ENCODE peak calls at places on chromosomes 3 and 15, in six cellular contexts. R, O, S, M, C and D are unnamed samples.

GRCh38 chr15:84819291-84819768 is 2.2 kb downstream of the ALPK3 start:
- DNase-seq in R (no peak), C (no peak), S (no peak), O (no peak), M (peak; percentile 10), D (no peak)

GRCh38 chr3:84946240-84946639 is 12.5 kb upstream of the CADM2 start:
- DNase-seq in S (no peak), O (no peak), C (no peak), M (no peak), R (peak; percentile 29), D (no peak)

GRCh38 chr15:80609512-80609946 is 85.6 kb upstream of the ABHD17C start:
- DNase-seq in C (no peak), S (no peak), R (peak; percentile 9), O (no peak), M (no peak), D (no peak)

GRCh38 chr3:32146669-32147315 is 40.4 kb downstream of the GPD1L start:
- DNase-seq in O (no peak), C (no peak), R (peak; percentile 51), S (no peak), M (no peak), D (no peak)

GRCh38 chr3:157096328-157096727 is 63.6 kb downstream of the CCNL1 start:
- DNase-seq in S (no peak), M (no peak), C (no peak), R (no peak), O (no peak), D (no peak)

GRCh38 chr15:79609501-79609900 is 177.4 kb downstream of the MINAR1 start:
- DNase-seq in C (no peak), R (no peak), S (no peak), O (no peak), M (no peak), D (no peak)

GRCh38 chr15:66100761-66101160 is 152.8 kb downstream of the MEGF11 start:
- DNase-seq in M (no peak), R (no peak), O (no peak), C (no peak), S (no peak), D (no peak)

GRCh38 chr3:123618768-123619484 is 34.1 kb upstream of the HACD2 start:
- DNase-seq in S (peak; percentile 41), O (peak; percentile 39), R (peak; percentile 80), C (no peak), M (no peak), D (peak; percentile 72)

GRCh38 chr3:52350436-52350835 is 34.3 kb downstream of the DNAH1 start:
- DNase-seq in C (no peak), S (no peak), M (no peak), R (no peak), O (no peak), D (no peak)

GRCh38 chr3:159186581-159186980 is 384.7 kb downstream of the MFSD1 start:
- DNase-seq in S (no peak), O (no peak), M (no peak), R (no peak), C (no peak), D (no peak)

GRCh38 chr3:190621971-190622370 is 108.1 kb downstream of the IL1RAP start:
- DNase-seq in S (no peak), C (no peak), R (no peak), M (no peak), O (no peak), D (no peak)

GRCh38 chr3:145006291-145006690 is 1034.7 kb downstream of the DIPK2A start:
- DNase-seq in M (no peak), O (no peak), S (no peak), C (no peak), R (peak; percentile 5), D (no peak)

GRCh38 chr3:134086616-134087015 is 56.9 kb upstream of the SLCO2A1 start:
- DNase-seq in S (no peak), C (no peak), M (no peak), R (peak; percentile 47), O (no peak), D (no peak)

GRCh38 chr3:37243811-37244748 is 69.7 kb upstream of the LRRFIP2 start:
- DNase-seq in C (peak; percentile 87), R (peak; percentile 95), M (peak; percentile 91), O (no peak), S (peak; percentile 81), D (peak; percentile 86)

GRCh38 chr3:113496924-113497323 is 18.0 kb downstream of the SPICE1 start:
- DNase-seq in O (no peak), C (peak; percentile 10), R (peak; percentile 39), S (no peak), M (peak; percentile 42), D (no peak)

GRCh38 chr15:31824009-31824408 is 206.3 kb upstream of the CHRNA7 start:
- DNase-seq in O (no peak), M (no peak), C (no peak), S (no peak), R (no peak), D (no peak)

GRCh38 chr15:40772014-40772413 is 2.2 kb downstream of the C15orf62 start:
- DNase-seq in R (no peak), O (no peak), S (no peak), C (no peak), M (no peak), D (no peak)

GRCh38 chr3:79558943-79559342 is 208.9 kb downstream of the ROBO1 start:
- DNase-seq in S (no peak), R (no peak), C (no peak), M (no peak), O (no peak), D (no peak)

GRCh38 chr15:31032959-31033358 is 41.5 kb upstream of the MTMR10 start:
- DNase-seq in O (peak; percentile 21), C (no peak), M (no peak), S (no peak), R (no peak), D (no peak)

GRCh38 chr3:124907957-124908356 is 20.8 kb upstream of the ITGB5 start:
- DNase-seq in S (no peak), M (no peak), O (no peak), R (no peak), C (no peak), D (no peak)

GRCh38 chr3:66598168-66598567 is 97.3 kb upstream of the LRIG1 start:
- DNase-seq in R (no peak), C (no peak), M (no peak), S (no peak), O (no peak), D (peak; percentile 5)

GRCh38 chr15:25800761-25801515 is 62.2 kb downstream of the ATP10A start:
- DNase-seq in M (no peak), O (no peak), R (no peak), S (no peak), C (no peak), D (no peak)

GRCh38 chr3:32569540-32570425 is 875 bp downstream of the DYNC1LI1 start:
- DNase-seq in O (no peak), S (peak; percentile 80), C (no peak), R (peak; percentile 57), M (peak; percentile 70), D (peak; percentile 61)

GRCh38 chr3:107880702-107881101 is 210.1 kb downstream of the CD47 start:
- DNase-seq in O (no peak), C (no peak), R (no peak), S (no peak), M (no peak), D (no peak)

GRCh38 chr3:66574091-66574490 is 73.3 kb upstream of the LRIG1 start:
- DNase-seq in O (no peak), S (no peak), M (no peak), R (no peak), C (no peak), D (no peak)

GRCh38 chr15:68593826-68594532 is 15.2 kb downstream of the CORO2B start:
- DNase-seq in M (no peak), S (no peak), C (no peak), O (no peak), R (no peak), D (no peak)

GRCh38 chr3:49181351-49181750 is 10.0 kb downstream of the KLHDC8B start:
- DNase-seq in C (no peak), S (no peak), O (no peak), R (no peak), M (no peak), D (no peak)

GRCh38 chr3:128319741-128320141 is 146.9 kb downstream of the DNAJB8 start:
- DNase-seq in S (no peak), M (no peak), O (no peak), C (no peak), R (no peak), D (no peak)

GRCh38 chr15:67700023-67700422 is 125.3 kb upstream of the SKOR1 start:
- DNase-seq in O (no peak), M (peak; percentile 33), C (no peak), S (no peak), R (peak; percentile 35), D (peak; percentile 53)

GRCh38 chr3:10882851-10883250 is 66.8 kb downstream of the SLC6A11 start:
- DNase-seq in R (no peak), O (no peak), C (no peak), S (no peak), M (no peak), D (no peak)

GRCh38 chr3:19994796-19995195 is 17.3 kb downstream of the PP2D1 start:
- DNase-seq in C (no peak), O (no peak), R (no peak), M (no peak), S (no peak), D (no peak)

GRCh38 chr3:115720988-115721387 is 97.7 kb downstream of the GAP43 start:
- DNase-seq in R (no peak), S (no peak), C (no peak), O (no peak), M (no peak), D (peak; percentile 13)

GRCh38 chr3:71301001-71301400 is 282.5 kb downstream of the FOXP1 start:
- DNase-seq in O (no peak), M (no peak), S (no peak), R (no peak), C (no peak), D (no peak)

GRCh38 chr3:42655980-42656679 is 2.6 kb downstream of the ZBTB47 start:
- DNase-seq in C (peak; percentile 75), R (peak; percentile 19), M (peak; percentile 59), S (no peak), O (no peak), D (peak; percentile 50)